ENCODE peak calls at places on chromosomes 12 and 14, in four cellular contexts. X, Q, U and R are unnamed samples.

GRCh38 chr14:53956427-53957201 is at the start of gene BMP4:
- DNase-seq in X (peak), Q (no peak), U (no peak), R (peak)

GRCh38 chr12:37547611-37548010 is 769.0 kb upstream of the ALG10B start:
- DNase-seq in X (no peak), Q (no peak), U (no peak), R (no peak)

GRCh38 chr12:89016970-89017778 is 335.1 kb downstream of the DUSP6 start:
- DNase-seq in X (peak), Q (peak), U (peak), R (peak)

GRCh38 chr14:94390372-94391086 is 2.1 kb upstream of the SERPINA1 start:
- DNase-seq in X (peak), Q (no peak), U (no peak), R (no peak)

GRCh38 chr12:54032627-54033100 is at the start of gene HOXC5:
- DNase-seq in X (peak), Q (peak), U (peak), R (peak)

GRCh38 chr14:99133563-99134332 is 138.2 kb downstream of the BCL11B start:
- DNase-seq in X (no peak), Q (no peak), U (no peak), R (peak)

GRCh38 chr14:67137744-67138371 is 51.4 kb upstream of the GARIN2 start:
- DNase-seq in X (peak), Q (peak), U (peak), R (peak)

GRCh38 chr14:68089146-68089715 is 269.7 kb downstream of the RAD51B start:
- DNase-seq in X (peak), Q (peak), U (no peak), R (no peak)

GRCh38 chr12:5969974-5970690 is 25.1 kb upstream of the ANO2 start:
- DNase-seq in X (no peak), Q (no peak), U (no peak), R (no peak)

GRCh38 chr14:51424569-51425251 is 184.7 kb downstream of the TMX1 start:
- DNase-seq in X (peak), Q (no peak), U (no peak), R (no peak)

GRCh38 chr14:74858022-74858421 is 17.9 kb downstream of the PROX2 start:
- DNase-seq in X (no peak), Q (no peak), U (no peak), R (no peak)

GRCh38 chr14:92397140-92397815 is 74.3 kb downstream of the SLC24A4 start:
- DNase-seq in X (peak), Q (peak), U (no peak), R (no peak)

GRCh38 chr12:105554223-105554678 is 223.8 kb downstream of the C12orf75 start:
- DNase-seq in X (no peak), Q (no peak), U (no peak), R (no peak)

GRCh38 chr12:53714004-53714403 is 13.2 kb downstream of the CALCOCO1 start:
- DNase-seq in X (no peak), Q (no peak), U (no peak), R (no peak)

GRCh38 chr12:88854260-88854659 is 274.0 kb upstream of the KITLG start:
- DNase-seq in X (peak), Q (peak), U (no peak), R (no peak)

GRCh38 chr14:90788031-90788430 is 28.2 kb downstream of the TTC7B start:
- DNase-seq in X (no peak), Q (no peak), U (no peak), R (no peak)

GRCh38 chr12:71426030-71426570 is 13.5 kb upstream of the LGR5 start:
- DNase-seq in X (peak), Q (no peak), U (no peak), R (no peak)

GRCh38 chr12:126762150-126762549 is 1504.8 kb upstream of the TMEM132C start:
- DNase-seq in X (no peak), Q (no peak), U (no peak), R (no peak)

GRCh38 chr12:55847603-55848329 is 5.0 kb upstream of the MMP19 start:
- DNase-seq in X (peak), Q (no peak), U (no peak), R (no peak)

GRCh38 chr14:23670489-23670888 is 34.3 kb downstream of the DHRS2 start:
- DNase-seq in X (no peak), Q (no peak), U (no peak), R (no peak)

GRCh38 chr12:4270670-4271432 is 2.7 kb upstream of the CCND2 start:
- DNase-seq in X (no peak), Q (no peak), U (peak), R (no peak)

DNA sequence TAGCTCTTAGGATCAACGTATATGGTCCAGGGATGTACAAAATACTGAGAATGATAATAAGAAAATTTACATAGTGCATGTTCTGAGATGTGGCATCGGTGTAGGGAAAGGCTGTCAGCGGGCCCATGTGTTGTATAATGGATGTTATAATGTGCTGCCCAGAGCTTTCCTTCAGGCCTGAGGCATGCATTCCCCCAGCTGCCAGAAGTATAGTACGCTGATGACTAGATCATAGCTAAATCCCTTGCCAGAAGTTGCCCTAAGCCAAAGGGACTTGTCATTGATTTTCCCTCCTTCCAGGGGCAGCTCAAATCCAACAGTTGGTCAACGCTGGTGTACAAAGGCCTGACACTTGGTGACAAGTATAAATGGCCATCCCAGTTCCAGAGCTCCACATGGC is 6.5 kb upstream of the OR11G2 start:
- DNase-seq in X (no peak), Q (no peak), U (no peak), R (no peak)
- H3K4me3 ChIP-seq in X (no peak), Q (no peak), U (no peak), R (no peak)

GRCh38 chr12:11106288-11106687 is 14.2 kb upstream of the TAS2R43 start:
- DNase-seq in X (no peak), Q (no peak), U (no peak), R (no peak)
- H3K4me3 ChIP-seq in X (no peak), Q (no peak), U (no peak), R (no peak)

GRCh38 chr12:51873251-51873994 is 14.5 kb upstream of the ANKRD33 start:
- DNase-seq in X (no peak), Q (no peak), U (no peak), R (no peak)

GRCh38 chr12:51874013-51874412 is 13.9 kb upstream of the ANKRD33 start:
- DNase-seq in X (no peak), Q (no peak), U (no peak), R (no peak)

GRCh38 chr12:51872689-51872981 is 15.3 kb upstream of the ANKRD33 start:
- DNase-seq in X (no peak), Q (no peak), U (no peak), R (no peak)

GRCh38 chr12:51871126-51871525 is 16.8 kb upstream of the ANKRD33 start:
- DNase-seq in X (no peak), Q (no peak), U (no peak), R (no peak)

DNA sequence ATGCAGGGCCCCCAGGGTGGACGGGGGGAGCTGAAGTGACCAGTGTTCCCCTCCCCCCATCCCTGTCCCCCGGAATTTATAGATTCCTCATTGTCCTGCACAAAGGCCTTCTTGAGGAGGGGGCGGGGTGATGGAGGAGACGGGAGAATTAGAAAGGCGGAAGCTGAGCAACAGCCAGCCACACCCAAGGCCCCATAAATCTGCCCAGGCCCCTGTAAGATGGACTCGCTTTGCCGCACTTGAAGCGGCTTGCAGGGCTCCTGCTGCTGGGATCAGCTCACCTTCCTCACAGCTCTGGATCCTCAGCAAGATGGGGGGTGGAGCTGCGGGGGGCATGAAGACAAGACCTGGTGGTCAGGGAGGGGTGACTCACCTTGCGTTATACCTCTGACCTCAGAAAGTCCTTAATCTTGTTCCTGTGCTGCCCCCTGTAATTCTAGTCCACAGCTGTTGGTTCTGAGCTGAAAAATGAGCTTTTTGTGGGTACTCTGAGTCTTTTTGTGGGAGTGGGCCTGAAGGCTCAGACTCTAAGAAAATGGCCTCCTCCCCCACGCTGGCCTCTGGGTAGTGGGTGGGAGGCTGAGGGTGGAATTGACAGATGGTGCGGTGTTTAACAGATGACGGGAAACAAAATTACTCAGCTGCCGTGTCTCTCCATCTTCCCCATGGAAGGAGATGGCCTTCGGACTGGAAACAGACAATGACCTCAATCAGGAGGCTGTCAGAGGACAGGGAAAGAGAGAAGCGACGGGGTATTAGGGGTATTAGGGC is 15.8 kb upstream of the ANKRD33 start:
- DNase-seq in X (no peak), Q (no peak), U (no peak), R (no peak)
- H3K4me3 ChIP-seq in X (no peak), Q (no peak), U (no peak), R (no peak)

GRCh38 chr14:29857545-29857944 is 70.1 kb downstream of the PRKD1 start:
- DNase-seq in X (no peak), Q (no peak), U (no peak), R (no peak)
- H3K4me3 ChIP-seq in X (no peak), Q (no peak), U (no peak), R (no peak)

DNA sequence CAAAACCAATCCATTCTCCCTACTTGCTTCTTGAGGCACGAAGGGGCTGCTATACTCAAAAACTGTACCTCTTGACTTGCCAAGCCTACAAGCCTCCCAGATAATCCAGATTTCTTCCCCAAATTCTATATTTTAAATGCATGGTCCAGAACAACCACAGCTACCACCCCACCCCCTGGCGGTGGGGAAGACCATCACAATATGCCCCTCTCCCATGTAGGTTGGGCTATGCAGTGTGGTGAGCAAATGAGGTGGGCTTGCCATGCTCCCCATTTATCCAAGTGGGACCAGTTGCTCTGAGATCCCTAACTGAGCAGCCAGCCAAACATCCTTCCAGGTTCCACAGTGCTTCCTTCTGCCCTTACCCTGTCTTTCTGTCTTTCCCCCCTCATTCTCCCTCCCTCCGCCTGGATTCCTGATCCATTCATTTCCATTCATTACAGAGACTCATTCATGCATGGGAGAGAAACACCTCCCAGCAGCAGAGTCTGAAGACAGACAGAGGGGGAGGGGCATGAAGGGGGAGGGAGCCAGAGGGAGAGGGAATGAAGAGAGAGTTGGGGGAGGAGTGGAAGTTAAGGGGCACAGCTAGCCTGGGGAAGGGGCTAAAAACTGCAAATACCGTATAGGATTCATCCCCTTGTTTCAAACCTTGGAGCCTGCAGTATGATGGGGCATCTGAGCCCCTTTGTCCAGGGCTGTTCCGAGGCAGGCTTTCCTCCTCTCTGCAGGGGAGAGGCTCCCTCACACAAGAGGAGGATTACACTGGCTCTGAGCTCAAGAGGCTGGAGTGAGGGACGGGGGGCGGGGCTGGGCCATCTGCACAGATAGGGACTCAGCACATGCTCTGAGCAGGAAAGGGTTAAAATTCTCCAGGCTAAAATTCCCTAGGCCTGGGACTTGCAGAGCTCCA is 4.4 kb downstream of the ZNF219 start:
- DNase-seq in X (no peak), Q (no peak), U (no peak), R (no peak)
- H3K4me3 ChIP-seq in X (no peak), Q (no peak), U (no peak), R (no peak)

GRCh38 chr14:87084908-87085307 is 908.1 kb downstream of the GALC start:
- DNase-seq in X (no peak), Q (no peak), U (no peak), R (no peak)
- H3K4me3 ChIP-seq in X (no peak), Q (no peak), U (no peak), R (no peak)

GRCh38 chr12:45478931-45479330 is 250.6 kb upstream of the ARID2 start:
- DNase-seq in X (no peak), Q (no peak), U (no peak), R (no peak)
- H3K4me3 ChIP-seq in X (no peak), Q (no peak), U (no peak), R (no peak)

GRCh38 chr14:101851716-101852395 is 90.3 kb downstream of the PPP2R5C start:
- DNase-seq in X (no peak), Q (no peak), U (no peak), R (no peak)
- H3K4me3 ChIP-seq in X (no peak), Q (no peak), U (no peak), R (no peak)

GRCh38 chr14:104095426-104096310 is 10.2 kb downstream of the ASPG start:
- DNase-seq in X (no peak), Q (no peak), U (no peak), R (no peak)

GRCh38 chr14:104093366-104094055 is 8.0 kb downstream of the ASPG start:
- DNase-seq in X (no peak), Q (no peak), U (no peak), R (no peak)

GRCh38 chr14:104096318-104096717 is 10.8 kb downstream of the ASPG start:
- DNase-seq in X (no peak), Q (no peak), U (no peak), R (no peak)

GRCh38 chr14:104094056-104094708 is 8.7 kb downstream of the ASPG start:
- DNase-seq in X (no peak), Q (no peak), U (no peak), R (no peak)

DNA sequence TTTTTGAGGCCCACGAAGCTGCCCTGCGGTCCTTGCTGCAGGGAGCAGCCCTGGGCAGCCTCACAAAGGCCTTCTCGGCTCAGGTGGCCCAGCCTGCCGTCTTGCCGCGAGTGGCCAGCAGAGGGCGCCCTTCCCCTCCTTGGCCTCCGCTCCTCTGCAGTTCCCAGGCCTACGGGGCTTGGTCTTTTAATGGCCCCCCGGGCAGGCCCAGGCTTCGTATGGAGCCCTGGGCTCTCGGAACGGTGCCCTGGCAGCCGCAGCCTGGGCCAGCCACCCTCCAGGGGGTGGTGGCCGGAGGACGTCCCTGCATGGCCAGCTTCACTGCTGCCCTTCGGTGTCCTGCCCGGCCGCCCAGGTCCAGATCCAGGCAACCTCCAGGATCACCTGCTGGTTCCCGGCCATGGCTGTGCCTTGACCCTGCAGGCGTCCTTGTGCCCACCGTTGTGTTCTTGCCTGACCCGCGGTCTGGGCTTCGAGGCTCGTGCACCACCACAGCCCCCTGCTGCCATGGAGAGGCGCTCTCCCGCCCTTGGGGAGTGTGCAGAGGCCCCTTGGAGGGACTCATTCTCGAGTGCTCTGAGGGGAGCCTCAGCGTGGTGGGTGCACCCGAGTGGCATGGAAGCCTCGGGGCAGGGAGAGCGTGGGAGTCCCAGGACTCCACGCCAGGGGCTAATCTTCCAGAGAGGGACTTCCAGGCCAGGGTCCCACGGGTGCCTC is 9.4 kb downstream of the ASPG start:
- DNase-seq in X (peak), Q (peak), U (peak), R (peak)
- H3K4me3 ChIP-seq in X (no peak), Q (no peak), U (no peak), R (no peak)